ENCODE peak calls at places on chromosomes 1 and 21, in four cellular contexts. J, N, Z and W are unnamed samples.
A peak's percentile ranks its signal among the peaks of the same experiment; 100 is the strongest.

GRCh38 chr21:32248616-32249550 is 30.0 kb downstream of the MIS18A start:
- DNase-seq in J (no peak), N (peak; percentile 69), Z (no peak), W (no peak)

GRCh38 chr21:37537391-37537996 is 170.9 kb downstream of the DYRK1A start:
- DNase-seq in J (no peak), N (no peak), Z (no peak), W (no peak)

GRCh38 chr1:170578356-170578755 is 46.4 kb downstream of the GORAB start:
- DNase-seq in J (no peak), N (no peak), Z (no peak), W (no peak)

GRCh38 chr1:10508511-10508951 is 33.8 kb downstream of the PEX14 start:
- DNase-seq in J (no peak), N (no peak), Z (no peak), W (no peak)

GRCh38 chr1:109425902-109426277 is 358 bp downstream of the PSMA5 start:
- DNase-seq in J (no peak), N (no peak), Z (peak; percentile 59), W (peak; percentile 25)

GRCh38 chr1:179351281-179351680 is 14.5 kb upstream of the AXDND1 start:
- DNase-seq in J (no peak), N (no peak), Z (no peak), W (no peak)

GRCh38 chr1:45172015-45172414 is 34.4 kb downstream of the ZSWIM5 start:
- DNase-seq in J (no peak), N (no peak), Z (peak; percentile 94), W (peak; percentile 12)

GRCh38 chr1:169486281-169486904 is 649 bp upstream of the SLC19A2 start:
- DNase-seq in J (no peak), N (no peak), Z (no peak), W (no peak)

GRCh38 chr1:33294071-33295010 is 26.6 kb downstream of the A3GALT2 start:
- DNase-seq in J (no peak), N (no peak), Z (no peak), W (no peak)

GRCh38 chr1:163870666-163871065 is 548.9 kb downstream of the NUF2 start:
- DNase-seq in J (no peak), N (no peak), Z (no peak), W (no peak)

GRCh38 chr1:15963363-15963967 is 12.4 kb downstream of the ZBTB17 start:
- DNase-seq in J (no peak), N (no peak), Z (no peak), W (no peak)

GRCh38 chr1:236091933-236092318 is 27.0 kb upstream of the NID1 start:
- DNase-seq in J (no peak), N (no peak), Z (no peak), W (no peak)

GRCh38 chr1:234836045-234836681 is 226.2 kb upstream of the IRF2BP2 start:
- DNase-seq in J (no peak), N (peak; percentile 37), Z (no peak), W (no peak)

GRCh38 chr1:178528219-178528962 is 15.5 kb downstream of the TEX35 start:
- DNase-seq in J (no peak), N (no peak), Z (no peak), W (no peak)

GRCh38 chr1:159879977-159880376 is 17.5 kb upstream of the VSIG8 start:
- DNase-seq in J (no peak), N (no peak), Z (no peak), W (peak; percentile 52)

GRCh38 chr21:43291347-43291950 is 122.6 kb downstream of the CRYAA start:
- DNase-seq in J (no peak), N (no peak), Z (no peak), W (no peak)

GRCh38 chr1:4105300-4105880 is 205.3 kb upstream of the C1orf174 start:
- DNase-seq in J (no peak), N (no peak), Z (no peak), W (no peak)

GRCh38 chr1:94753171-94753972 is 66.8 kb upstream of the SLC44A3 start:
- DNase-seq in J (no peak), N (no peak), Z (peak; percentile 26), W (no peak)

GRCh38 chr1:145692785-145693443 is 14.3 kb downstream of the PDZK1 start:
- DNase-seq in J (no peak), N (no peak), Z (no peak), W (no peak)

GRCh38 chr1:153355445-153356071 is 2.1 kb upstream of the S100A9 start:
- DNase-seq in J (peak; percentile 62), N (peak; percentile 23), Z (peak; percentile 27), W (peak; percentile 75)

GRCh38 chr1:184457500-184457899 is 70.7 kb downstream of the C1orf21 start:
- DNase-seq in J (no peak), N (no peak), Z (no peak), W (no peak)

GRCh38 chr1:86455078-86455477 is 13.6 kb upstream of the CLCA1 start:
- DNase-seq in J (no peak), N (no peak), Z (no peak), W (no peak)

GRCh38 chr1:113141650-113142473 is 68.9 kb downstream of the LRIG2 start:
- DNase-seq in J (peak; percentile 91), N (peak; percentile 48), Z (no peak), W (peak; percentile 31)

GRCh38 chr1:230375795-230376194 is 50.3 kb downstream of the PGBD5 start:
- DNase-seq in J (no peak), N (no peak), Z (no peak), W (no peak)

GRCh38 chr1:110069302-110070281 is 880 bp downstream of the ALX3 start:
- DNase-seq in J (no peak), N (no peak), Z (no peak), W (no peak)

GRCh38 chr1:33374336-33375105 is 53.6 kb upstream of the A3GALT2 start:
- DNase-seq in J (peak; percentile 31), N (no peak), Z (no peak), W (no peak)

GRCh38 chr1:45870500-45870899 is 67.1 kb downstream of the MAST2 start:
- DNase-seq in J (no peak), N (no peak), Z (no peak), W (peak; percentile 21)

GRCh38 chr1:180927841-180928240 is 15.1 kb downstream of the KIAA1614 start:
- DNase-seq in J (no peak), N (no peak), Z (no peak), W (no peak)

GRCh38 chr21:46078322-46078981 is 19.5 kb upstream of the COL6A2 start:
- DNase-seq in J (no peak), N (no peak), Z (no peak), W (no peak)

GRCh38 chr1:50308883-50309282 is 114.4 kb downstream of the DMRTA2 start:
- DNase-seq in J (peak; percentile 72), N (peak; percentile 24), Z (peak; percentile 26), W (no peak)

GRCh38 chr1:210233495-210234253 is 1.1 kb downstream of the SERTAD4 start:
- DNase-seq in J (peak; percentile 22), N (peak; percentile 86), Z (no peak), W (peak; percentile 33)

GRCh38 chr21:46046471-46046870 is 51.4 kb upstream of the COL6A2 start:
- DNase-seq in J (no peak), N (no peak), Z (no peak), W (no peak)

GRCh38 chr1:201164645-201165044 is 10.4 kb upstream of the TMEM9 start:
- DNase-seq in J (no peak), N (no peak), Z (no peak), W (no peak)
- TF ChIP-seq MYC in J (no peak), N (no peak), Z (no peak), W (no peak)

DNA sequence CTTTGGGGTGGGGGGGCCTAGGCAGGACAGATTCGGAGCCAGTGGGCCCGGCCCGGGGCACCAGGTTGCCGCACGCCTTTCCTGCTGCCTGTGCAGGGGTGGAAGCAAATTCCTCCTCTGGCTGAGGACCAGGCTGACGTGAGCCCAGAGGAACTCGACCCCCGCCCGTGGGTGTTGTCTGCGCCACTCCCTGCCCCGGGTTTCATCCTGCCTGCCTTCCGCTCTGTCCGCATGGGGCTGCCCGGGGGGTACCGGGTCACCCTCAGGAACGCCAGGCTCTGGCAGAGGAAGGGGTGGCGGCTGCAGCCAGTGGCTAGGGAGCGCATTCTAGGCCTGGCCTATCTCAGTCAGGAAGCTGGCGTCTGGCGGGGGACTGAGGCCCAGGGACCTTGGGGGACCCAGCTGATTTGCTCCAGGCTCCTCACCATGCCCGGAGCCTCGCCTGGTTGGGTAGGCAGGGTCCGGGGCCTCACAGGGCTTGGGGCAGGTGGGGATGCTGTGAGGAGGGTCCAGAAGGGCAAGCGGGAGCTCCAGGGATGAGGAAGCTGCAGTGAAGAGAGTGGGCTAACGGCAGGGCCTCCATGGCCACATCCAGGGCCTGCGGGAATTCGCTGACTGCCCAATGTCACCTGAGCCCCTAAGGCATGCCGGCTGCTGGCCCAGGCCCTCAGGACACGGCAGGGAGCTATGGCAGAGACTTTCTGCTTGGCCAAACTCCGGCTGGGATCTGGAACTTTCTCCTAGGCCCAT is 2.4 kb upstream of the IBA57 start:
- DNase-seq in J (no peak), N (peak; percentile 44), Z (no peak), W (no peak)
- TF ChIP-seq MAX in J (no peak), N (no peak), Z (no peak), W (no peak)

GRCh38 chr1:156104065-156104810 is 10.3 kb upstream of the LMNA start:
- DNase-seq in J (peak; percentile 41), N (peak; percentile 91), Z (peak; percentile 50), W (peak; percentile 85)
- TF ChIP-seq JUN in J (no peak), N (no peak), Z (no peak), W (no peak)

DNA sequence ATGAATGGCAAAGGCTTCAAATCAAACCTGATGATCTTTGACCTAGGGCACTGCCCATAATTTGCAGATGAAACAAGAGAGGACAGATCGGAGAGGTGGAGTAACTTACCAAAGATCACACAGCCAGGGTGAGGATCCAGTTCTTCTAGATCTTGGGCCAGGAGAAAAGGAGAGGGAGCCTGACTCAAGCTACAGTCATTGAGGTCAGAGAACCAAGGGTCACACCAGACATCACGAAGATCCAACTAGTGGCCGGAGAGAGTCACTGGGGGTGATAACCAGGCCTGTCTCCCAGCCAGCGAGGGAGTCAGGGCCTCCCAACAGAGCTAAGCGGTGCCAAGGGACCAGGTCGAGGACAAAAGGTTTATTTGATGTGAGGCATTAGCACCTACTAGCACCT is 115.0 kb downstream of the RIPK4 start:
- DNase-seq in J (no peak), N (no peak), Z (no peak), W (no peak)
- TF ChIP-seq MYC in J (no peak), N (no peak), Z (no peak), W (no peak)

GRCh38 chr1:71093938-71094337 is 13.1 kb upstream of the ZRANB2 start:
- DNase-seq in J (no peak), N (peak; percentile 31), Z (no peak), W (no peak)
- TF ChIP-seq MAX in J (no peak), N (no peak), Z (no peak), W (no peak)

GRCh38 chr1:205077934-205078311 is 6.3 kb downstream of the TMEM81 start:
- DNase-seq in J (no peak), N (no peak), Z (no peak), W (no peak)
- TF ChIP-seq JUN in J (no peak), N (no peak), Z (no peak), W (no peak)